ENCODE peak calls at places on chromosomes 5 and 9, in six cellular contexts. T is astrocyte, G is amniotic stem cell, Y is cardiac muscle cell, R is Calu3, Z is A172. X is an unnamed sample.

GRCh38 chr5:150120062-150120441 is 33.7 kb upstream of the CSF1R start:
- DNase-seq in T (no peak), G (no peak), Y (no peak), R (no peak), Z (no peak), X (no peak)

GRCh38 chr5:36720688-36721087 is 114.3 kb downstream of the SLC1A3 start:
- DNase-seq in T (no peak), G (no peak), Y (peak; percentile 25), R (no peak), Z (no peak), X (no peak)

GRCh38 chr9:20980713-20981481 is 50.5 kb downstream of the HACD4 start:
- DNase-seq in T (peak; percentile 93), G (peak; percentile 41), Y (peak; percentile 43), R (no peak), Z (peak; percentile 44), X (no peak)

GRCh38 chr5:10157085-10157669 is 92.5 kb downstream of the ATPSCKMT start:
- DNase-seq in T (no peak), G (no peak), Y (no peak), R (no peak), Z (no peak), X (no peak)

GRCh38 chr9:90441814-90442213 is 200.8 kb downstream of the DIRAS2 start:
- DNase-seq in T (no peak), G (no peak), Y (no peak), R (peak; percentile 53), Z (no peak), X (no peak)

GRCh38 chr5:172078726-172079345 is 72.4 kb upstream of the FBXW11 start:
- DNase-seq in T (no peak), G (no peak), Y (peak; percentile 75), R (no peak), Z (no peak), X (no peak)

GRCh38 chr9:133580971-133581370 is 28.2 kb downstream of the FAM163B start:
- DNase-seq in T (no peak), G (no peak), Y (no peak), R (no peak), Z (no peak), X (no peak)

GRCh38 chr5:115549154-115549553 is 4.6 kb upstream of the FEM1C start:
- DNase-seq in T (no peak), G (no peak), Y (no peak), R (peak; percentile 26), Z (peak; percentile 38), X (no peak)

GRCh38 chr9:120348951-120349429 is 231.0 kb downstream of the CDK5RAP2 start:
- DNase-seq in T (peak; percentile 24), G (peak; percentile 19), Y (peak; percentile 79), R (peak; percentile 42), Z (peak; percentile 65), X (peak; percentile 74)

GRCh38 chr9:35035851-35036701 is 36.3 kb downstream of the VCP start:
- DNase-seq in T (no peak), G (no peak), Y (peak; percentile 92), R (no peak), Z (no peak), X (no peak)

GRCh38 chr9:16032799-16033198 is 480.0 kb downstream of the CCDC171 start:
- DNase-seq in T (peak; percentile 57), G (no peak), Y (peak; percentile 50), R (peak; percentile 22), Z (peak; percentile 85), X (no peak)

GRCh38 chr9:19445452-19445851 is 36.6 kb downstream of the ACER2 start:
- DNase-seq in T (peak; percentile 11), G (no peak), Y (no peak), R (no peak), Z (no peak), X (no peak)

GRCh38 chr5:7066471-7067235 is 329.3 kb upstream of the ADCY2 start:
- DNase-seq in T (no peak), G (no peak), Y (no peak), R (no peak), Z (no peak), X (no peak)